ENCODE peak calls at places on chromosomes 5 and 9, in four cellular contexts. O, F, R and L are unnamed samples.

GRCh38 chr5:1001406-1002270 is 7.0 kb upstream of the NKD2 start:
- DNase-seq in O (no peak), F (peak; percentile 29), R (no peak), L (no peak)

GRCh38 chr9:76704601-76705204 is 59.5 kb upstream of the PCA3 start:
- DNase-seq in O (peak; percentile 25), F (no peak), R (peak; percentile 82), L (no peak)

GRCh38 chr5:79157289-79157688 is 45.7 kb downstream of the BHMT start:
- DNase-seq in O (no peak), F (no peak), R (no peak), L (no peak)

GRCh38 chr9:87592554-87593394 is 95.1 kb downstream of the DAPK1 start:
- DNase-seq in O (no peak), F (peak; percentile 59), R (no peak), L (no peak)

GRCh38 chr9:100554935-100555401 is 22.9 kb upstream of the CAVIN4 start:
- DNase-seq in O (no peak), F (no peak), R (peak; percentile 45), L (no peak)

GRCh38 chr9:126752376-126752775 is 52.5 kb upstream of the ZBTB43 start:
- DNase-seq in O (no peak), F (no peak), R (no peak), L (no peak)

GRCh38 chr9:5265939-5266338 is 34.7 kb downstream of the INSL4 start:
- DNase-seq in O (no peak), F (no peak), R (no peak), L (no peak)

GRCh38 chr5:74579215-74579614 is 61.3 kb downstream of the ENC1 start:
- DNase-seq in O (no peak), F (no peak), R (no peak), L (peak; percentile 38)

GRCh38 chr5:11918463-11919045 is 14.3 kb upstream of the CTNND2 start:
- DNase-seq in O (no peak), F (no peak), R (no peak), L (no peak)

GRCh38 chr9:7392161-7392560 is 407.4 kb downstream of the DMAC1 start:
- DNase-seq in O (no peak), F (no peak), R (no peak), L (no peak)

GRCh38 chr9:35679766-35680330 is 6.1 kb downstream of the CA9 start:
- DNase-seq in O (no peak), F (no peak), R (no peak), L (no peak)
- TF ChIP-seq CTCF in O (no peak), F (no peak), R (no peak), L (no peak)

GRCh38 chr5:72487151-72487550 is 20.1 kb downstream of the ZNF366 start:
- DNase-seq in O (no peak), F (no peak), R (no peak), L (no peak)
- H3K27ac ChIP-seq in O (no peak overlapping the region), F (no peak overlapping the region), R (no peak overlapping the region), L (no peak overlapping the region)

DNA sequence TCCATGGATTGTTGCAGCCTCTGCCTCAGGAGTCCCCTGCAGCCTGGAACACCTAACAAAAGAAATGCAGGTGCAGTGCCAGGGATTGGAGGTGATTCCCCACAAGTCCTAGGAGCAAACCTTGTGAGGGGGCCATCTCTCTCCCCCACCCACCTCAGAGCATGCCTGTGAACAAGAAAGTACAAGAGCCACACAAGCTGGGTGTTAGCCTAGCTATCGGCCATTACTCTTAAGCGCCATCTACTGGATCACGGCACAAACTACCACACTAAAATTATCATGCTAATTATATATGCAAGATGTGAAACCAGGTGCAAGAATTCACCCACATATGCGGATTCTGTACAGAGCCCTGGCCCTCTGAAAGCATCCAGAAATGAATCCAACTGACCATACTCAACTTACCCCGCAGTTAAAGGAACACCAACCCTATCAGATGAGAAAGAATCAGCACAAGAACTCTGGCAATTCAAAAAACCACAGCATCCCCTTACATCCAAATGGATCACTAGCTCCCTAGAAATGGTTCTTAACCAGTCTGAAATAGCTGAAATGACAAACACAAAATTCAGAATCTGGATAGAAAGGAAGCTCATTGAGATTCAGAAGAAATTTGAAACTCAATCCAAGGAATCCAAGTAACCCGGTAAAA is 16.5 kb upstream of the PRSS3 start:
- DNase-seq in O (peak; percentile 4), F (no peak), R (no peak), L (peak; percentile 21)
- H3K27me3 ChIP-seq in O (no peaks in the 10 kb centered on the region), F (peaks cover 4% of the 10 kb centered on the region), R (no peaks in the 10 kb centered on the region), L (no peaks in the 10 kb centered on the region)

GRCh38 chr5:115875447-115875846 is 33.7 kb downstream of the AP3S1 start:
- DNase-seq in O (no peak), F (no peak), R (no peak), L (no peak)
- TF ChIP-seq CTCF in O (no peak), F (no peak), R (peak; percentile 8), L (no peak)

GRCh38 chr5:54719384-54720306 is 202.1 kb downstream of the SNX18 start:
- DNase-seq in O (no peak), F (no peak), R (no peak), L (no peak)

GRCh38 chr5:54721951-54722654 is 204.5 kb downstream of the SNX18 start:
- DNase-seq in O (no peak), F (no peak), R (no peak), L (no peak)

GRCh38 chr5:54717870-54718269 is 200.3 kb downstream of the SNX18 start:
- DNase-seq in O (no peak), F (no peak), R (no peak), L (no peak)

GRCh38 chr5:54718647-54719046 is 201.1 kb downstream of the SNX18 start:
- DNase-seq in O (no peak), F (no peak), R (no peak), L (no peak)

DNA sequence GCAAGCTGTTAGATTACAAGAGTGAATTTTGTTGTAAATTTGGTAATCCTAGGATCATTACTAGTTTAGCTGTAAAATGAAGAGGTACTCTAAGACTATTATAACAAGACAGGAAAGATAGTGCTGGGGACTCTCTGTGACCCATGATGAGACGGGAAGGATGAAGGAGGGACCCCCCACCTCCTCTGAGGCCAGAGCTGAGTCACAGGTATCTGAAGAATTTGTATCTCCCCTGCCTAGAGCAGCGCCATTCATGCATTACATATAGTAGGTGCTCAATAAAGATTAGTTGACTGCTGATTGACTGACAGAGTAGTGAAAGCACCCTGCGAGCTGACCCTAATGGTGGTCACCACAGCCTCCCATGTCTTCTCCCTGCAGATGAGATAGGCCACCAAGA is 202.8 kb downstream of the SNX18 start:
- DNase-seq in O (no peak), F (no peak), R (no peak), L (no peak)
- H3K27ac ChIP-seq in O (no peak overlapping the region), F (no peak overlapping the region), R (no peak overlapping the region), L (no peak overlapping the region)